ENCODE peak calls at places on chromosomes 11 and 22, in eight cellular contexts. Z is dorsolateral prefrontal cortex, B is AG04450, X is thoracic aorta, W is endodermal cell, U is upper lobe of right lung, Y is lung, H is body of pancreas. C is an unnamed sample.

GRCh38 chr11:71240865-71241691 is 11.3 kb downstream of the SHANK2 start:
- DNase-seq in H (peak; percentile 70), B (peak; percentile 62), U (peak; percentile 73), Z (no peak), W (peak; percentile 53), X (no peak), Y (no peak), C (peak; percentile 84)

GRCh38 chr22:31176923-31177322 is 16.9 kb downstream of the RNF185 start:
- DNase-seq in X (no peak), Y (no peak), B (no peak), Z (no peak), U (no peak), W (no peak), H (no peak), C (no peak)

GRCh38 chr22:47690166-47690565 is 927.7 kb downstream of the TBC1D22A start:
- DNase-seq in X (no peak), U (no peak), H (no peak), Y (no peak), W (no peak), Z (no peak), B (no peak), C (no peak)

GRCh38 chr22:48710410-48710809 is 1117.3 kb downstream of the BRD1 start:
- DNase-seq in W (no peak), X (no peak), B (no peak), Y (no peak), U (peak; percentile 53), H (no peak), Z (peak; percentile 25), C (no peak)

GRCh38 chr22:48960576-48960975 is 867.1 kb downstream of the BRD1 start:
- DNase-seq in Z (no peak), U (no peak), Y (peak; percentile 11), W (no peak), X (no peak), H (no peak), B (no peak), C (no peak)

GRCh38 chr22:30234786-30235470 is 11.6 kb downstream of the LIF start:
- DNase-seq in H (peak; percentile 69), Z (no peak), Y (peak; percentile 45), W (peak; percentile 46), B (peak; percentile 47), U (no peak), X (no peak), C (no peak)

GRCh38 chr11:64675417-64676252 is 47.4 kb downstream of the NRXN2 start:
- DNase-seq in U (no peak), Y (no peak), X (peak; percentile 74), B (no peak), H (peak; percentile 69), Z (peak; percentile 80), W (no peak), C (no peak)

GRCh38 chr11:12126352-12127019 is 16.1 kb downstream of the MICAL2 start:
- DNase-seq in W (peak; percentile 62), Y (peak; percentile 64), B (no peak), H (no peak), Z (no peak), X (no peak), U (peak; percentile 77), C (peak; percentile 54)

GRCh38 chr11:40170076-40170475 is 1289.4 kb downstream of the LRRC4C start:
- DNase-seq in Z (no peak), U (no peak), W (no peak), X (no peak), B (no peak), Y (no peak), H (no peak), C (no peak)

GRCh38 chr11:118881130-118881717 is 2.5 kb upstream of the CXCR5 start:
- DNase-seq in H (no peak), X (no peak), U (no peak), Z (no peak), B (no peak), W (no peak), Y (no peak), C (no peak)

GRCh38 chr11:43920598-43921419 is 21.6 kb upstream of the C11orf96 start:
- DNase-seq in X (peak; percentile 63), Y (peak; percentile 72), Z (no peak), U (no peak), W (no peak), H (peak; percentile 70), B (peak; percentile 99), C (peak; percentile 90)

GRCh38 chr11:123474994-123475393 is 44.9 kb downstream of the GRAMD1B start:
- DNase-seq in B (no peak), Z (no peak), U (no peak), W (no peak), X (no peak), Y (no peak), H (no peak), C (no peak)

GRCh38 chr11:109422755-109423113 is 744 bp downstream of the C11orf87 start:
- DNase-seq in U (no peak), H (no peak), X (no peak), Z (no peak), Y (no peak), B (no peak), W (no peak), C (no peak)

GRCh38 chr11:59221438-59221837 is 8.7 kb upstream of the MPEG1 start:
- DNase-seq in W (no peak), U (no peak), H (no peak), Z (no peak), X (no peak), Y (no peak), B (peak; percentile 71), C (peak; percentile 40)

GRCh38 chr22:18000441-18001039 is 23.8 kb downstream of the MICAL3 start:
- DNase-seq in U (no peak), H (peak; percentile 33), Y (no peak), W (peak; percentile 75), B (no peak), X (no peak), Z (no peak), C (no peak)

GRCh38 chr11:78420255-78420764 is 2.7 kb upstream of the GAB2 start:
- DNase-seq in B (peak; percentile 39), Y (peak; percentile 65), X (no peak), H (peak; percentile 58), U (peak; percentile 69), Z (peak; percentile 65), W (peak; percentile 78), C (peak; percentile 52)

GRCh38 chr11:134841411-134841810 is 429.4 kb upstream of the B3GAT1 start:
- DNase-seq in Z (no peak), U (no peak), X (no peak), Y (peak; percentile 4), W (no peak), H (no peak), B (no peak), C (no peak)

GRCh38 chr11:102518296-102519094 is 12.1 kb downstream of the MMP7 start:
- DNase-seq in U (no peak), H (no peak), Z (no peak), B (no peak), X (no peak), W (no peak), Y (no peak), C (no peak)
- TF ChIP-seq CTCF in U (no peak), H (no peak), Z (no peak), B (no peak), X (no peak), W (peak; percentile 76), Y (no peak), C (no peak)

GRCh38 chr22:43090130-43090789 is 1.1 kb upstream of the TTLL1 start:
- DNase-seq in Y (peak; percentile 48), U (no peak), B (no peak), H (peak; percentile 79), Z (no peak), W (no peak), X (peak; percentile 24), C (peak; percentile 57)
- TF ChIP-seq CTCF in Y (no peak), U (peak; percentile 33), B (peak; percentile 48), H (no peak), Z (peak; percentile 50), W (no peak), X (no peak), C (peak; percentile 48)

DNA sequence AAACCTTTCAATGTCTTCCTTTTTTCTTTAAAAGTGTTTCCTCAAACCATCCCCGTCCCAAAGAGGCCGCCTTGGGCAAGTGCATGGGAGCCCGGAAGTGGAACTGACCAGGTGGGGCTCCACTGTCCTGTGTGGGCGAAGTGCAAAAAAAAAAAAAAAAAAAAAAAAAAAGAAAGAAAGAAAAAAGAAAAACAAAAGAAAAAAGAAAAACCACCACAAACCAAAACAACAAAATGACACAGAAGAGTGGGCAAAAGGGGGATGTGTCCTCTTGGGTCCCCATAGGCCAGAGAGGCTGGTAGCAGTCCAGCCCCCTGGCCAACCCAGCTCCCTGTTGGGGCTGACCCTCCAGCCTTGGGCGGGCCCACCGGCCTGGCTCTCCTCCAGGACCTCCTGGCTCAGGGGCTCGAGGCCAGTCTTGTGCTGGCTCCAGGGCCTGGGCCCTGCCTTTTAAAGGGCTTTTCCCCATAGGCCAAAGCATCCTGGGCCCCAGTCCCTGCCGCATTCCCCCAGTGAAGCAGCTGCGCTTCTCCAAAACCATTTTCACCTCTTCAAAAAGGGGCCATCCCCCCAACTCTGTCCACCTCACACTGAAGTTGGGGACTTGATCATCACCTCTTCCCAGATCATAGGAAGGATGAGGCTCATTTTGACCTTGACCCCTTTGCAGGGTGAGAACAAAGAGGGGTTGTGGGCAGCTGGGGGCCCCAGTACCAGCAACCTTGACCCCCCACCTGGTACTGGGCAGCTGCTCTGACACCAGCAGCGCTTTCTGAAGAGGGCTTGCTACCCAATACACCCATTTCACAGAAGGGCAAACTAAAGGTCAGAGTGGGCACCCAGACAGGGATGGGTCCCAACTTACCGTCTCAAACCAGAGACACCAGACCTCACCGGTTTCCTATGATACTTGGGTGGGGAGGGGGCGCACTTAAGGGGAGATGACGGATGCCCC is 9.4 kb downstream of the CBX6 start:
- DNase-seq in Y (no peak), U (peak; percentile 67), B (no peak), H (no peak), X (no peak), W (peak; percentile 61), Z (no peak), C (no peak)
- TF ChIP-seq CTCF in Y (no peak), U (no peak), B (no peak), H (no peak), X (no peak), W (no peak), Z (no peak), C (no peak)

GRCh38 chr11:113773416-113774173 is at the start of gene ZW10:
- DNase-seq in B (peak; percentile 93), H (peak; percentile 97), Y (peak; percentile 97), X (peak; percentile 84), Z (peak; percentile 96), U (peak; percentile 98), W (peak; percentile 97), C (peak; percentile 93)

GRCh38 chr11:113771964-113772363 is 1.5 kb downstream of the ZW10 start:
- DNase-seq in Y (no peak), X (no peak), H (no peak), U (no peak), Z (no peak), B (no peak), W (no peak), C (no peak)

GRCh38 chr11:113773092-113773415 is 438 bp downstream of the ZW10 start:
- DNase-seq in B (no peak), W (no peak), Z (no peak), U (no peak), Y (no peak), X (no peak), H (peak; percentile 26), C (no peak)

GRCh38 chr11:113778111-113778910 is 1.3 kb upstream of the CLDN25 start:
- DNase-seq in U (no peak), Z (peak; percentile 71), B (no peak), Y (no peak), X (no peak), H (peak; percentile 76), W (no peak), C (no peak)

DNA sequence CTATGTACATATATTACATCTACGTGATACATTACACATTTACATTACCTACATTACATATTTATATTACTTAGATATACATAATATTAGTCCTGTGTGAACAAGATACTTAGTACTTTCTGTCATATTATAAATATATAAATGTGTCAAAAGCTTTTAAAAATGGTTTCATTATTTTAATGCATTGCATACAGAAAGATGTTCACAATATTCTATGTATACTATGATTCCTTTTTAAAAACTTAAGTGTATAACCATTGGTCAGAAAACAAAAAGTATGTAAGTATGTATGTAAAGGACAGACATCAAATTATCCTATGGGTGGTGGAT is 647 bp upstream of the ZW10 start:
- DNase-seq in Y (no peak), U (no peak), X (no peak), H (no peak), B (no peak), W (no peak), Z (no peak), C (no peak)
- TF ChIP-seq CTCF in Y (no peak), U (no peak), X (no peak), H (no peak), B (no peak), W (peak; percentile 27), Z (no peak), C (no peak)

C was measured in AG09319.